ENCODE peak calls at places on chromosomes 1 and 21, in six cellular contexts. Q, A, T, U, C and B are unnamed samples.

GRCh38 chr1:2860476-2861142 is 59.1 kb upstream of the TTC34 start:
- DNase-seq in Q (no peak), A (no peak), T (no peak), U (no peak), C (no peak), B (no peak)

GRCh38 chr1:30284728-30285460 is 438.5 kb downstream of the MATN1 start:
- DNase-seq in Q (no peak), A (no peak), T (no peak), U (no peak), C (no peak), B (no peak)

GRCh38 chr21:34935452-34935851 is 113.7 kb downstream of the RUNX1 start:
- DNase-seq in Q (no peak), A (no peak), T (no peak), U (peak; percentile 28), C (no peak), B (no peak)

GRCh38 chr1:171913385-171913784 is 72.1 kb downstream of the DNM3 start:
- DNase-seq in Q (no peak), A (no peak), T (no peak), U (no peak), C (no peak), B (no peak)

GRCh38 chr1:70874826-70875225 is 172.8 kb downstream of the PTGER3 start:
- DNase-seq in Q (no peak), A (no peak), T (peak; percentile 69), U (no peak), C (no peak), B (no peak)

GRCh38 chr1:241639040-241639652 is 1.0 kb downstream of the CHML start:
- DNase-seq in Q (peak; percentile 23), A (peak; percentile 23), T (no peak), U (peak; percentile 48), C (no peak), B (no peak)

GRCh38 chr1:116268211-116268610 is 104.8 kb upstream of the ATP1A1 start:
- DNase-seq in Q (no peak), A (no peak), T (no peak), U (no peak), C (no peak), B (no peak)

GRCh38 chr1:153099646-153100045 is 5.3 kb upstream of the SPRR2E start:
- DNase-seq in Q (no peak), A (no peak), T (no peak), U (no peak), C (no peak), B (no peak)

GRCh38 chr21:39867198-39867650 is at the start of gene PCP4:
- DNase-seq in Q (peak; percentile 82), A (no peak), T (peak; percentile 53), U (no peak), C (peak; percentile 78), B (peak; percentile 93)

GRCh38 chr1:156706647-156707008 is 1.2 kb upstream of the CRABP2 start:
- DNase-seq in Q (peak; percentile 78), A (no peak), T (peak; percentile 51), U (peak; percentile 66), C (no peak), B (peak; percentile 82)

GRCh38 chr1:76278711-76279386 is 204.3 kb downstream of the ST6GALNAC3 start:
- DNase-seq in Q (no peak), A (no peak), T (peak; percentile 25), U (peak; percentile 41), C (no peak), B (no peak)

GRCh38 chr1:207027221-207027777 is 5.3 kb downstream of the C1orf116 start:
- DNase-seq in Q (no peak), A (peak; percentile 22), T (peak; percentile 76), U (no peak), C (no peak), B (no peak)

GRCh38 chr1:103525607-103526507 is at the start of gene RNPC3:
- DNase-seq in Q (peak; percentile 85), A (peak; percentile 91), T (peak; percentile 89), U (peak; percentile 96), C (peak; percentile 31), B (peak; percentile 83)

GRCh38 chr1:20586939-20587638 is 1.8 kb upstream of the CDA start:
- DNase-seq in Q (no peak), A (no peak), T (no peak), U (no peak), C (no peak), B (no peak)

GRCh38 chr1:166839600-166840308 is 479 bp downstream of the POGK start:
- DNase-seq in Q (peak; percentile 26), A (peak; percentile 19), T (peak; percentile 24), U (peak; percentile 43), C (no peak), B (peak; percentile 66)

GRCh38 chr1:12475947-12476346 is 142.1 kb downstream of the DHRS3 start:
- DNase-seq in Q (no peak), A (peak; percentile 25), T (no peak), U (peak; percentile 58), C (no peak), B (no peak)

GRCh38 chr1:39540504-39541031 is 36.0 kb downstream of the PABPC4 start:
- DNase-seq in Q (no peak), A (peak; percentile 77), T (peak; percentile 71), U (peak; percentile 87), C (no peak), B (no peak)

GRCh38 chr1:243325305-243325890 is 69.6 kb downstream of the SDCCAG8 start:
- DNase-seq in Q (peak; percentile 46), A (peak; percentile 82), T (no peak), U (peak; percentile 69), C (no peak), B (no peak)

GRCh38 chr1:113103048-113103447 is 30.1 kb downstream of the LRIG2 start:
- DNase-seq in Q (no peak), A (no peak), T (peak; percentile 56), U (no peak), C (no peak), B (no peak)

GRCh38 chr1:109763646-109764415 is at the start of gene EPS8L3:
- DNase-seq in Q (no peak), A (no peak), T (no peak), U (no peak), C (no peak), B (no peak)
- H2AFZ ChIP-seq in Q (no peak within 1 kb of the TSS), A (peak within 1 kb of the TSS; percentile 75), T (no peak within 1 kb of the TSS), U (peak within 1 kb of the TSS; percentile 42), C (no peak within 1 kb of the TSS), B (no peak within 1 kb of the TSS)

DNA sequence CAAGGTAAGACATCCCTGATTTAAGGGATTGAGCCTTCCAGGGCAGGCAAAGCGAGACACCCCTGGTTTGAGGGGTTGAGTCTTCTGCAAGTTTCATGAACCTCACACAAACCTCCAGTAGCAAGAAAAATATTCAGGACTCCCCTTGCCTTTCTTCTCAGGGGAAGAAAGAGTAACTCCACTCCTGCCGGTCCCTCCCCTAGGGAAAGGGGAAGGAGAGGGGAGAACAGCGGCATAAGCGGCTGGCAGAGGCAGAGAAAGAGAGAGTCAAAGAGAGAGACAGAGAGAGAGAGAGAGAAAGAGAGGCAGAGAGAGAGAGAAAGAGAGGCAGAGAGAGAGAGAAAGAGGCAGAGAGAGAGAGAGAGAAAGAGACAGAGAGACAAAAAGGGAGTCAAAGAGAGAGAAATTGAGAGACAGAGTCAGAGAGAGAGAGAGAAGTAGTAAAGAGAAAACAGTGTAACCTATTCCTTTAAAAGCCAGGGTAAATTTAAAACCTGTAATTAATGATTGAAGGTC is 29.5 kb upstream of the CBR3 start:
- DNase-seq in Q (no peak), A (no peak), T (no peak), U (no peak), C (no peak), B (no peak)
- H2AK5ac ChIP-seq in Q (no peak overlapping the region), A (no peak overlapping the region), T (peak overlapping the region; percentile 10), U (no peak overlapping the region), C (peak overlapping the region; percentile 53), B (no peak overlapping the region)

GRCh38 chr1:31812158-31812829 is 3.5 kb downstream of the SPOCD1 start:
- DNase-seq in Q (no peak), A (no peak), T (no peak), U (no peak), C (no peak), B (no peak)

GRCh38 chr1:31815752-31816484 is at the start of gene SPOCD1:
- DNase-seq in Q (peak; percentile 57), A (peak; percentile 76), T (peak; percentile 95), U (peak; percentile 78), C (peak; percentile 92), B (peak; percentile 98)

GRCh38 chr1:31814041-31814511 is 1.7 kb downstream of the SPOCD1 start:
- DNase-seq in Q (no peak), A (no peak), T (no peak), U (no peak), C (no peak), B (no peak)

GRCh38 chr1:31815307-31815645 is 546 bp downstream of the SPOCD1 start:
- DNase-seq in Q (no peak), A (no peak), T (no peak), U (no peak), C (no peak), B (no peak)

DNA sequence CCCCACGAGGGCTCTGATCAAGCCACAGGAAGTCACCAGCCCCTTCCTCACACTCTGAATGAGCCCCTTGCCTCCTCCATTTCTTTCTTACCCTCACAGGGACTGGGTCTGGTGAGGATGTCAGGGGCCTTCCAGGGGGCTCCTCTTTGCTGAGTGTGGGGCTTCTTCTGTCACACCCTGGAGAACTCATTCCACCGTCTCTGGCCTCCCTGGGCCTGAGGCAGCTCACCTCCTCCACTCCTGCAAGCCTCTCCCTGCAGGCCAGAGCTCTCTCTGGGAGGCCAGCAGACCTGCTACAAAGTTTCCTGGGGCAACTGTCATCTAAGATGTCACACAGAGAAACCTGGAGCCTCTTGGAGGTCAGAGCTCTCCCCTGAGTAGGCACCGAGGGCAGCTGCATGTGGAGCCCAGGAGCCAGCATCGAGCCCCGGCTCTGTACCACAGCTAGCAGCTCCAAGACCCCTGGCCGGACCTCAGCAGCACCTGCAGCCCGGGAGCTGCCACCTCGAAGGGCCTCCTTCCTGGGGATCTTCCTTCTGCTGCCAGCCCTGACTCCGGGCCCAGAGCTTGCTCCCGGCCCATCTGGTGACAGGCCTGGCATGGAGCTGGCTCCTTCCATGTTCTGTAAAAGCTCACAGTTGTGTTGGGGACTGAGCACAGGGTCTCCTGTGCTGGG is 1.1 kb downstream of the SPOCD1 start:
- DNase-seq in Q (no peak), A (no peak), T (no peak), U (no peak), C (no peak), B (no peak)
- H2AFZ ChIP-seq in Q (peak overlapping the region; percentile 58), A (no peak overlapping the region), T (no peak overlapping the region), U (no peak overlapping the region), C (no peak overlapping the region), B (no peak overlapping the region)

GRCh38 chr1:228980232-228980969 is 245.1 kb downstream of the RHOU start:
- DNase-seq in Q (no peak), A (peak; percentile 53), T (no peak), U (no peak), C (no peak), B (peak; percentile 17)

GRCh38 chr1:228978486-228979324 is 243.4 kb downstream of the RHOU start:
- DNase-seq in Q (no peak), A (no peak), T (peak; percentile 35), U (no peak), C (no peak), B (peak; percentile 28)

GRCh38 chr1:228977741-228978140 is 242.5 kb downstream of the RHOU start:
- DNase-seq in Q (no peak), A (no peak), T (no peak), U (no peak), C (no peak), B (peak; percentile 5)

GRCh38 chr1:228979325-228979699 is 244.0 kb downstream of the RHOU start:
- DNase-seq in Q (no peak), A (no peak), T (no peak), U (no peak), C (no peak), B (peak; percentile 25)

DNA sequence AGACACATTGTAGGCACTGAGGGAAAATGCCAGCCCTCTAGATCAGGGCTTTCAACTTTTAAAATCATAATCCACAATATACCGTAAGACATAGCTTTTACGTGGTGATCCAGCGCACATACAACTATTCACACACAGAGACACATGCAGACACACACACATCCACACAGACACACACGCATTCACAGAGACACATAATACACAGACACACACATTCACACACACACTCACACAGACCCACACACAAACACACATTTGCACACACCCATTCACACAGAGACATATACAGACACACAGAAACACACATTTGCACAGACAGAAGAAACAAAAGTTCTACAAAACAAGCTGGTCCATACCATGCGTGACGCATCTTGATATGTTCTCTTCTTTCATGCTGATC is 244.5 kb downstream of the RHOU start:
- DNase-seq in Q (no peak), A (no peak), T (no peak), U (no peak), C (no peak), B (peak; percentile 5)
- H2AK5ac ChIP-seq in Q (no peak overlapping the region), A (no peak overlapping the region), T (no peak overlapping the region), U (no peak overlapping the region), C (peak overlapping the region; percentile 56), B (no peak overlapping the region)